ENCODE peak calls at places on chromosome 17, in six cellular contexts. D, B, U, E, P and F are unnamed samples.

GRCh38 chr17:13269196-13269595 is 251.4 kb upstream of the ELAC2 start:
- DNase-seq in D (no peak), B (no peak), U (no peak), E (no peak), P (no peak), F (no peak)

GRCh38 chr17:50307654-50308053 is 33.4 kb downstream of the TMEM92 start:
- DNase-seq in D (no peak), B (no peak), U (no peak), E (no peak), P (no peak), F (no peak)

GRCh38 chr17:61849674-61850073 is 13.7 kb downstream of the BRIP1 start:
- DNase-seq in D (peak), B (no peak), U (no peak), E (no peak), P (no peak), F (peak)

GRCh38 chr17:77753246-77753645 is 205.3 kb upstream of the TNRC6C start:
- DNase-seq in D (no peak), B (no peak), U (no peak), E (no peak), P (no peak), F (no peak)

GRCh38 chr17:80478487-80479245 is 2.3 kb upstream of the NPTX1 start:
- DNase-seq in D (no peak), B (no peak), U (no peak), E (no peak), P (no peak), F (no peak)

GRCh38 chr17:4229627-4230026 is 34.2 kb downstream of the ANKFY1 start:
- DNase-seq in D (peak), B (peak), U (no peak), E (peak), P (no peak), F (peak)

GRCh38 chr17:807146-808002 is 25.2 kb downstream of the MRM3 start:
- DNase-seq in D (no peak), B (no peak), U (no peak), E (no peak), P (no peak), F (no peak)

GRCh38 chr17:4167786-4168185 is 24.8 kb downstream of the CYB5D2 start:
- DNase-seq in D (no peak), B (no peak), U (no peak), E (peak), P (no peak), F (no peak)

GRCh38 chr17:78433780-78434335 is 55.4 kb downstream of the PGS1 start:
- DNase-seq in D (no peak), B (no peak), U (no peak), E (no peak), P (no peak), F (no peak)

GRCh38 chr17:67171560-67171959 is 73.4 kb downstream of the HELZ start:
- DNase-seq in D (no peak), B (no peak), U (no peak), E (no peak), P (no peak), F (peak)

GRCh38 chr17:78387982-78388941 is 9.8 kb downstream of the PGS1 start:
- DNase-seq in D (peak), B (no peak), U (no peak), E (peak), P (no peak), F (peak)

GRCh38 chr17:66542967-66543525 is 240.6 kb downstream of the PRKCA start:
- DNase-seq in D (peak), B (no peak), U (no peak), E (no peak), P (no peak), F (peak)

GRCh38 chr17:81854974-81855774 is 5.2 kb downstream of the P4HB start:
- DNase-seq in D (no peak), B (no peak), U (no peak), E (peak), P (no peak), F (no peak)

GRCh38 chr17:65518256-65518655 is 43.2 kb downstream of the AXIN2 start:
- DNase-seq in D (peak), B (no peak), U (no peak), E (no peak), P (no peak), F (peak)

GRCh38 chr17:3944485-3945388 is 19.5 kb downstream of the ATP2A3 start:
- DNase-seq in D (peak), B (peak), U (no peak), E (peak), P (peak), F (peak)

GRCh38 chr17:19004601-19005441 is at the start of gene FAM83G:
- DNase-seq in D (peak), B (peak), U (peak), E (peak), P (peak), F (peak)

GRCh38 chr17:32608267-32608666 is 121.5 kb downstream of the CDK5R1 start:
- DNase-seq in D (no peak), B (no peak), U (no peak), E (no peak), P (no peak), F (no peak)

GRCh38 chr17:45290269-45290765 is 26.5 kb downstream of the MAP3K14 start:
- DNase-seq in D (no peak), B (no peak), U (no peak), E (no peak), P (no peak), F (no peak)

GRCh38 chr17:63647065-63647725 is 25.0 kb downstream of the MAP3K3 start:
- DNase-seq in D (peak), B (no peak), U (no peak), E (no peak), P (no peak), F (peak)

GRCh38 chr17:19024101-19025078 is 19.8 kb upstream of the FAM83G start:
- DNase-seq in D (peak), B (no peak), U (no peak), E (no peak), P (peak), F (peak)

GRCh38 chr17:40753804-40754203 is 1.3 kb downstream of the KRT25 start:
- DNase-seq in D (no peak), B (no peak), U (no peak), E (no peak), P (no peak), F (no peak)

GRCh38 chr17:62627219-62627903 is at the start of gene MRC2:
- DNase-seq in D (peak), B (peak), U (no peak), E (no peak), P (peak), F (peak)

GRCh38 chr17:44587339-44587738 is 30.1 kb downstream of the FZD2 start:
- DNase-seq in D (peak), B (peak), U (no peak), E (peak), P (peak), F (peak)

GRCh38 chr17:10871914-10872313 is 34.0 kb upstream of the PIRT start:
- DNase-seq in D (no peak), B (no peak), U (no peak), E (peak), P (no peak), F (no peak)

GRCh38 chr17:61754124-61754523 is 109.2 kb downstream of the BRIP1 start:
- DNase-seq in D (no peak), B (no peak), U (no peak), E (no peak), P (no peak), F (no peak)

GRCh38 chr17:57561072-57561861 is 183.8 kb downstream of the CCDC182 start:
- DNase-seq in D (no peak), B (no peak), U (no peak), E (no peak), P (no peak), F (no peak)

GRCh38 chr17:81840826-81841778 is 6.3 kb upstream of the PPP1R27 start:
- DNase-seq in D (no peak), B (no peak), U (no peak), E (peak), P (no peak), F (no peak)

GRCh38 chr17:4972752-4973151 is 5.1 kb upstream of the SPAG7 start:
- DNase-seq in D (no peak), B (no peak), U (no peak), E (no peak), P (no peak), F (no peak)

DNA sequence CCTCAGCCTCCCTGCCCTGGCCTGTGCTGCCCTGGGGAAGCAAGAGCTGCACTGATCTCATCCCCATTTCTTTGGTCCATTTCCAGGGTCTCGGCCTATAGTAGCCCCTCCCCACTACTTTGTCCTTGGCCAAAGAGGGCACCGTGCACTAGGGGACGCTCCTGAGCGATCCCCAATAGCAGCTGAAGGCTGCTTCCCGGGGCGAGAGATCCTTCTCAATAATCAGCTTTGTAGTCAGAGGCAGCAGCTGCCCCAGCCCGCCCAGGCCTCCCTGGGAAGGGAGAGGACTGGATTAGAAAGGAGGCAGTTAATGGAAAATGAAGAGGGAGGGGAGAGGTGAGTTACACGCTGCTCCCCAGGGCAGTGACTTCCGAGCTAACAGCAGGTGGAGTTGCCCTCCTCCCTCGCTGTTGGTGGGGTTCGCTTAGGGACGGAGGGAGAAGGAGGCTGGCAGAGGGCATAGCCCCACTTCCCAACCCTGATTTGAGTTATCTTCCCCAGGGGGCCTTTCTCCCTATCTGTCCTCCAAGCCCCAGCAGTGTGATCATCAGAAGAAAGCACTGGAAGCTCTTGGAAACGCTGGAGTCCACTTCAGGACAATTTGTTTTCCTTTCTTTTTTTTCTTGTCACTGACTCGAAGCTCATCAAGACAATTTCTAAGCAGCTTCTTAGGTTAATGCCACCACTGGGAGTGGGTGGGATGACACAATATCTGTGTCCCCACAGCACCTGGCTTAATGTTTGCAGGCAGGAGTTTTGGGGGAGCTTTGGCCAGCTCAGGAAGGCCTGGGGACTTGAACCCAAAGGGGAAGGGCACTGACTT is 2.6 kb downstream of the MXRA7 start:
- DNase-seq in D (no peak), B (peak), U (no peak), E (peak), P (no peak), F (peak)
- TF ChIP-seq CTCF in D (peak), B (peak), U (no peak), E (peak), P (peak), F (peak)

DNA sequence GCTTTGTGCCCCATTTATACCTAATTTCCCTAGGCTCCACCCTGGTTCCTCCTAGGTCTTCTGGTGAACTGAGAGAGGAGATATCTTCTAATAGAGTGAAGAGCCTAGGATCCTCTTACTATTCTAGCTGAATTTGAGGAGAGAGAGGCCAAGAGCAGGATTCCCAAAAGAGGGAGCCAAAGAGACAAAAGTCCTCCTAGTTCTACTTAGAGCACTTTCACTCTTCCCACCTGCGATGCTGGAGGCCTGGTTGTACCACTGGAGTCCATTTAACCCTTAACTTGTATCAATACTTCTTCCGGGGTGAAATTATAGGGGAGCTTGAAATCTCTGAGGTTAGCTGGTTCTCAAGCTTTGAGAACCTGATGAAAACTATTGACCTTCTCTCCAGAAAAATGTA is 3.4 kb upstream of the SSH2 start:
- DNase-seq in D (peak), B (peak), U (no peak), E (peak), P (no peak), F (peak)
- H3K4me3 ChIP-seq in D (no peak), B (no peak), U (no peak), E (no peak), P (no peak), F (no peak)

DNA sequence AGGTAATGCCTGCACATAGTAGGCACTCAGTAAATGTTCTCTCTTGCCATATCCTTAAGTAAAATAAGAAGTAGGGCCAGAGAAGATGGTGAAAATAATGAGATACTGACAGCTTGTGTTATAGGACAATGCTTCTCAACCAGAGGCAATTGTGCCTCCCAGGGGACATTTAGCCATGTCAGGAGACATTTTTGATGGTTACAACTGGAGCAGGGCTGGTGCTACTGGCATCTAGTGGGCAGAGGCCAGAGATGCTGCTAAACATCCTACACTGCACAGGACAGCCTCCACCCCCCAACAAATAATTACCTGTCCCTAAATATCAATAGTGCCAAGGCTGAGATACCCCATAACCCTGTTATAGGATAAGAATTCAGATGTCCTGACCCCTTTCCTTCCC is 1.7 kb downstream of the RAD51D start:
- DNase-seq in D (peak), B (no peak), U (no peak), E (no peak), P (no peak), F (peak)
- TF ChIP-seq CTCF in D (peak), B (peak), U (peak), E (no peak), P (no peak), F (peak)

DNA sequence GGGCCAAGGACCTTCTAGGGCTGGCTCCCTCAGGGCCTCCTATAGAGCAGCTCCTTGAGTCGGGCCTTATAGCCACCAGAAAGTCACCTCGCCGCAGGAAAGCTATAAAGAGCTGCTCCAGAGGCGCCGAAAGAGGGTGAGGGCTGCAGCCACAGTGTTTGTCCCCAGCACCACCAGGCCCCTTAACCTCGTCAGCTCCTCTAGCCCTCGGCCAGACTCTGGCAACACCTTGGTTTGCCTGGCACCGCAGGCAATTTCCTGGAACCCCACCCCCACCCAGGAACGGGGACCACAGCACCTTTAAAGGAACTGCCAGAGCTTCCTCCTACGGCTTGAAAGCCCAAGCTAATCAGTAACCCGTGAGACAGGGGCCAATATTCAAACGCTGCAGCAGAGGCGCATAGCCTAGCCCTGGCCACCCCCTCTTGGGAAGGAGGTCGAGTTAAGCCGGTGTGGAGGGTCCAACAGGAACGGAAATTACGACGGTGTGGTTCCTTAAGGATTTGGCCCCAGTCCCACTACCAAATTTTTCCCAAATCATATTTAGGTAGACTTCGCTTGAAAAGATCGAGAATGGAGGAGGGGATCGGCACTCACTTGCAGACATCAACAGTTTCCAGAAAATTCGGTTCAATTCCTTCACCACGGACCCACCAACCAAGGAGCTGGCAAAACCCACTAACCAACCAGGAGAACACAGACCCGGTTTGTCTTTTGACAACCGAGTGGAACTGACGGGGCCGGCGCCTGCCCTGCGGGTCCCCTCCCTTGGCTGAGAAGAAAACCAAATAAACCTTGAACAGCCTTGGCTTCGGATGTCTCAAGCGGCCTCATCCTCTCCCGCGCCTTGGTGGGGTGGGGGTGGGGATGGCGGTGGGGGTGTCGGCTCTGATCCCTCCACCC is 3.0 kb downstream of the HOXB6 start:
- DNase-seq in D (no peak), B (no peak), U (no peak), E (no peak), P (no peak), F (no peak)
- H3K4me3 ChIP-seq in D (no peak), B (no peak), U (no peak), E (no peak), P (no peak), F (no peak)

GRCh38 chr17:38733315-38734234 is 3.4 kb downstream of the CISD3 start:
- DNase-seq in D (no peak), B (no peak), U (no peak), E (no peak), P (no peak), F (no peak)
- TF ChIP-seq CTCF in D (no peak), B (peak), U (no peak), E (no peak), P (peak), F (peak)

GRCh38 chr17:74359916-74360315 is 1.8 kb downstream of the BTBD17 start:
- DNase-seq in D (no peak), B (no peak), U (no peak), E (no peak), P (no peak), F (no peak)

GRCh38 chr17:74362811-74363498 is 1.3 kb upstream of the BTBD17 start:
- DNase-seq in D (no peak), B (no peak), U (no peak), E (no peak), P (no peak), F (no peak)

GRCh38 chr17:74358696-74359095 is 3.0 kb downstream of the BTBD17 start:
- DNase-seq in D (no peak), B (no peak), U (no peak), E (no peak), P (no peak), F (no peak)

GRCh38 chr17:74360993-74361612 is 565 bp downstream of the BTBD17 start:
- DNase-seq in D (peak), B (no peak), U (no peak), E (no peak), P (no peak), F (no peak)

DNA sequence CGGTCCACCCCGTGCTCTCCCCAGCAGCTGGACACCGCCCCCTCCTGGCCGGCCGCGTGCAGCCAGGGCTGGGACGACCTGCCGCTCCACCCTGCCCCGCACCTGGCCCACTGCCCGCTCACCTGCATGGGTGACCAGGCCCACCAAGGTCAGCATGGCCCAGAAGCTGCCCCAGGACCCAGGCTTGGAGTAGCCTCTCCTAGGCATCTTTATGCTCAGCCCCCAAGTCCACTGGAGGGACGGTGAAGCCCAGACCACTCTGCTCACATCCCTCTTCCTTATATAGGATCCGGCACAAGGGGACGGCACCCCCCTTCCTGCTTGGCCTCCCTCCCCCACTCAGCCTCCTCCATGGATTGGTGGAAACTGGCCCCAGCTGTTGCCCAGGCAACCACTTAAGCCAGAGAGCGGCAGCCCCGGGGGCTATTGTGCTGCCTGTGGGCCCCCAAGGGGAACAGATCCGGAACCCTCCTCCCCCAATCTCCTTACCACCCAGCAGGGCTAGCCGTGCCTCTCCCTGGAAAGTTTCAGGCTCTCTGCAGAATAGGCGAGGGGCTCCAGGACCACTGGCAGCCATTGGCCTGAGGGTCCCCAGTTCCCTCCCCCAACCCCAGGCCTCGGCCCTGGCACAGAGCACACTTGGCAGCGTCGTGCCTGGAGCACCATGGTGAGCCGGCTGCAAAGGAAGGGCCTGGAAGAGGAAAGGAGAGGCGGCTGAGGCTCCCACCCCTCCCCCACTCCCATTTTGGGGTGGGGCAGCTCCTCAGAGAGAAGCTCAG is at the start of gene BTBD17:
- DNase-seq in D (no peak), B (peak), U (no peak), E (peak), P (peak), F (peak)
- H3K4me3 ChIP-seq in D (no peak), B (no peak), U (no peak), E (no peak), P (no peak), F (no peak)

DNA sequence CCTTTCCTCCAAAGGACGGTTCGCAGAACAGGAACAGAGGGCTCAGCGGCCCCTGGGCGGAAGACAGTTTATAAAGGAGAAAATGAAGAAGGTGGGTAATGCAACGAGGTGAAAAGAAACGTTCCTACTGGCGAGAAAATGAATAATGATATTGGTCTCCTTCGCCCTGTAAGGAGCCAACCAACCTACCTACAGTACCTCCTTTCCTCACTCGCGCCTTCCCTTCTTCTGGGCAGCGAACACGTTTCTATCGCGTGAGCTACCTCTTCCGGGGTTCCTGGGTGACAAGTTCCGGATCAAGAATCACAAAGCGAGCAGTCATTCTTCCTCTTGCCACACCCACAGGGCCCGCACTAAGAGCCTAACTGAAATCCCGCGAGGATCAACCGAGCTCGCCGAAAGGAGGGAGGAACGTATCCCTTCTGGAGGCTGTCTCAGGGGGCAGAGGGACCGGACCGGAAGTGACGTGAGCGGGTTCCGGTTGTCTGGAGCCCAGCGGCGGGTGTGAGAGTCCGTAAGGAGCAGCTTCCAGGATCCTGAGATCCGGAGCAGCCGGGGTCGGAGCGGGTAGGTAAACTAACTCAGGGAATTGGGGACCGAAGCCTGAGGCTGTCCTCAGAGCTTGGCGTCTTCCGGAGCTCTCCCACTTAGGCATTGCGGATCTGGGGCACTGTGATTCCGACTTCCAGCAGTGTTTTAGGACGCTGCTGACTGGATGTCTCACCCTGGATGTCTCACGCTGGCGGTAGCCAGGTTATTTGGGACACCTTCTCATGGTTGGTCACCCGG is at the start of the genes PTRH2 and VMP1:
- DNase-seq in D (peak), B (peak), U (peak), E (peak), P (peak), F (peak)
- TF ChIP-seq CTCF in D (no peak), B (no peak), U (no peak), E (no peak), P (no peak), F (no peak)